ENCODE peak calls at places on chromosomes 4 and X, in five cellular contexts. W is nucleus accumbens; F is stimulated activated CD4-positive, alpha-beta T cell treated with anti-CD3 and anti-CD28 coated beads, Interleukin-4, amount 100 ng/mL, for 24 hours; C is heart left ventricle; O is immature natural killer cell. J is an unnamed sample.

GRCh38 chr4:147327322-147327721 is 153.6 kb upstream of the EDNRA start:
- DNase-seq in W (no peak), F (no peak), C (peak), O (no peak), J (no peak)

GRCh38 chr4:16868674-16869073 is 29.8 kb downstream of the LDB2 start:
- DNase-seq in W (no peak), F (no peak), C (no peak), O (no peak), J (no peak)

GRCh38 chrX:53089224-53089842 is 4.6 kb upstream of the KANTR start:
- DNase-seq in W (peak), F (peak), C (peak), O (peak), J (peak)

GRCh38 chr4:142110136-142110535 is 473.8 kb downstream of the IL15 start:
- DNase-seq in W (no peak), F (no peak), C (no peak), O (no peak), J (no peak)

GRCh38 chr4:7762376-7763040 is 177.2 kb downstream of the AFAP1 start:
- DNase-seq in W (no peak), F (no peak), C (no peak), O (no peak), J (no peak)

GRCh38 chrX:40096395-40097091 is 1.2 kb downstream of the BCOR start:
- DNase-seq in W (peak), F (peak), C (peak), O (peak), J (no peak)

GRCh38 chr4:151599876-151600275 is 160.9 kb downstream of the GATB start:
- DNase-seq in W (no peak), F (no peak), C (no peak), O (no peak), J (no peak)

GRCh38 chr4:93710101-93710846 is 118.3 kb upstream of the ATOH1 start:
- DNase-seq in W (peak), F (no peak), C (no peak), O (no peak), J (no peak)

GRCh38 chrX:105273326-105273725 is 52.8 kb upstream of the TEX13A start:
- DNase-seq in W (no peak), F (no peak), C (no peak), O (no peak), J (no peak)

GRCh38 chr4:138519436-138519835 is 277.3 kb upstream of the SLC7A11 start:
- DNase-seq in W (no peak), F (no peak), C (no peak), O (no peak), J (no peak)

GRCh38 chr4:4541040-4541631 is 712 bp downstream of the STX18 start:
- DNase-seq in W (no peak), F (peak), C (peak), O (peak), J (no peak)

GRCh38 chr4:139643042-139643895 is 22.4 kb upstream of the MGST2 start:
- DNase-seq in W (no peak), F (no peak), C (no peak), O (no peak), J (no peak)

GRCh38 chrX:7435822-7436221 is 287.9 kb upstream of the PUDP start:
- DNase-seq in W (no peak), F (no peak), C (no peak), O (no peak), J (no peak)

GRCh38 chr4:56619160-56619559 is 61.9 kb downstream of the HOPX start:
- DNase-seq in W (no peak), F (peak), C (no peak), O (no peak), J (no peak)

GRCh38 chr4:25666031-25666630 is 10.5 kb downstream of the SLC34A2 start:
- DNase-seq in W (no peak), F (no peak), C (no peak), O (no peak), J (no peak)

GRCh38 chr4:74284074-74284473 is 24.2 kb upstream of the EPGN start:
- DNase-seq in W (no peak), F (no peak), C (no peak), O (no peak), J (no peak)

GRCh38 chrX:65994519-65995501 is 45.1 kb downstream of the VSIG4 start:
- DNase-seq in W (no peak), F (peak), C (no peak), O (no peak), J (no peak)

GRCh38 chrX:15204130-15204751 is 65.6 kb downstream of the ASB9 start:
- DNase-seq in W (no peak), F (no peak), C (no peak), O (no peak), J (no peak)

GRCh38 chr4:1727117-1728031 is 6.1 kb downstream of the TACC3 start:
- DNase-seq in W (no peak), F (no peak), C (peak), O (no peak), J (no peak)

GRCh38 chrX:29992083-29992482 is 223.3 kb upstream of the MAGEB2 start:
- DNase-seq in W (no peak), F (no peak), C (no peak), O (no peak), J (no peak)

GRCh38 chrX:73577368-73577767 is 14.4 kb downstream of the CHIC1 start:
- DNase-seq in W (no peak), F (no peak), C (no peak), O (no peak), J (no peak)

GRCh38 chrX:37701588-37701987 is 16.0 kb downstream of the XK start:
- DNase-seq in W (no peak), F (no peak), C (no peak), O (no peak), J (no peak)

GRCh38 chr4:2036866-2037265 is 22.3 kb upstream of the NAT8L start:
- DNase-seq in W (no peak), F (no peak), C (no peak), O (no peak), J (no peak)

GRCh38 chrX:45267007-45267406 is 66.3 kb upstream of the DIPK2B start:
- DNase-seq in W (no peak), F (no peak), C (no peak), O (no peak), J (no peak)

GRCh38 chr4:86593726-86594558 is at the start of gene PTPN13:
- DNase-seq in W (peak), F (peak), C (peak), O (peak), J (peak)

GRCh38 chr4:68951078-68951805 is at the start of gene UGT2A3:
- DNase-seq in W (no peak), F (no peak), C (no peak), O (no peak), J (no peak)

GRCh38 chr4:77052352-77052751 is 23.4 kb downstream of the CCNI start:
- DNase-seq in W (no peak), F (peak), C (peak), O (peak), J (no peak)

GRCh38 chr4:183175631-183176232 is 76.7 kb downstream of the WWC2 start:
- DNase-seq in W (no peak), F (no peak), C (no peak), O (no peak), J (no peak)

GRCh38 chr4:152679414-152680281 is at the start of gene TMEM154:
- DNase-seq in W (peak), F (peak), C (peak), O (peak), J (no peak)

GRCh38 chrX:69025802-69026301 is 139.4 kb downstream of the PJA1 start:
- DNase-seq in W (no peak), F (no peak), C (no peak), O (no peak), J (no peak)

GRCh38 chr4:133160853-133161252 is 11.8 kb downstream of the PCDH10 start:
- DNase-seq in W (no peak), F (no peak), C (no peak), O (no peak), J (no peak)

GRCh38 chr4:86720508-86721068 is 126.5 kb downstream of the PTPN13 start:
- DNase-seq in W (no peak), F (no peak), C (no peak), O (no peak), J (no peak)

GRCh38 chr4:126137782-126138170 is 823.0 kb downstream of the FAT4 start:
- DNase-seq in W (no peak), F (no peak), C (no peak), O (no peak), J (no peak)